ENCODE peak calls at places on chromosomes 3 and 15, in five cellular contexts. Y, B, W, X and C are unnamed samples.

GRCh38 chr15:50049871-50050270 is 69.2 kb downstream of the ATP8B4 start:
- DNase-seq in W (no peak), B (peak), X (no peak), Y (no peak), C (no peak)

GRCh38 chr3:12969487-12969886 is 103.7 kb downstream of the IQSEC1 start:
- DNase-seq in Y (no peak), W (no peak), X (peak), B (no peak), C (no peak)

GRCh38 chr15:92637621-92638020 is 18.0 kb downstream of the FAM174B start:
- DNase-seq in Y (no peak), B (no peak), W (no peak), X (no peak), C (no peak)

GRCh38 chr3:126270145-126270811 is 86.9 kb downstream of the KLF15 start:
- DNase-seq in B (peak), X (peak), Y (no peak), W (no peak), C (no peak)

GRCh38 chr15:96225642-96226259 is 104.7 kb upstream of the NR2F2 start:
- DNase-seq in Y (no peak), W (no peak), X (no peak), B (no peak), C (no peak)

GRCh38 chr3:55615694-55616310 is 128.7 kb upstream of the WNT5A start:
- DNase-seq in X (no peak), W (no peak), Y (no peak), B (peak), C (no peak)

GRCh38 chr3:16978234-16978920 is 93.6 kb downstream of the PLCL2 start:
- DNase-seq in Y (no peak), X (no peak), B (peak), W (no peak), C (no peak)

GRCh38 chr15:63048986-63049665 is 6.6 kb downstream of the TPM1 start:
- DNase-seq in B (peak), X (peak), W (no peak), Y (peak), C (no peak)

GRCh38 chr3:149934524-149934923 is 36.2 kb downstream of the PFN2 start:
- DNase-seq in B (peak), Y (no peak), X (peak), W (no peak), C (no peak)

GRCh38 chr15:55360256-55360655 is 41.2 kb downstream of the PIGB start:
- DNase-seq in W (no peak), Y (no peak), B (no peak), X (no peak), C (no peak)

GRCh38 chr15:25439456-25439836 is 622 bp upstream of the UBE3A start:
- DNase-seq in X (no peak), B (no peak), Y (no peak), W (peak), C (no peak)

GRCh38 chr3:40325465-40325864 is 16.0 kb downstream of the EIF1B start:
- DNase-seq in Y (no peak), B (no peak), W (no peak), X (no peak), C (no peak)

GRCh38 chr3:108319428-108320053 is 23.2 kb downstream of the HHLA2 start:
- DNase-seq in W (no peak), B (no peak), X (no peak), Y (no peak), C (no peak)

GRCh38 chr15:101652783-101653430 is 726 bp upstream of the TM2D3 start:
- DNase-seq in X (peak), Y (no peak), B (peak), W (no peak), C (no peak)